ENCODE peak calls at places on chromosomes 7 and 10, in four cellular contexts. W, D, K and T are unnamed samples.

GRCh38 chr7:25805027-25805687 is 346.8 kb upstream of the NFE2L3 start:
- DNase-seq in K (no peak), W (no peak), D (no peak), T (no peak)

GRCh38 chr10:27258838-27259532 is 18.4 kb upstream of the ACBD5 start:
- DNase-seq in D (no peak), K (no peak), W (peak; percentile 60), T (peak; percentile 72)

GRCh38 chr10:74640134-74640533 is 186.3 kb upstream of the KAT6B start:
- DNase-seq in W (peak; percentile 38), D (no peak), K (no peak), T (no peak)

GRCh38 chr10:33519130-33519860 is 184.8 kb upstream of the NRP1 start:
- DNase-seq in D (no peak), K (no peak), W (no peak), T (no peak)

GRCh38 chr7:40918701-40919271 is 784.0 kb downstream of the SUGCT start:
- DNase-seq in K (no peak), D (peak; percentile 73), W (no peak), T (no peak)

GRCh38 chr7:14950013-14950412 is 47.5 kb upstream of the DGKB start:
- DNase-seq in W (no peak), D (no peak), K (no peak), T (no peak)

GRCh38 chr10:99740261-99740660 is 8.2 kb downstream of the CUTC start:
- DNase-seq in D (no peak), K (no peak), W (no peak), T (no peak)

GRCh38 chr10:100969175-100970075 is at the start of gene SEMA4G:
- DNase-seq in D (no peak), K (peak; percentile 77), W (peak; percentile 84), T (peak; percentile 84)

GRCh38 chr7:125445901-125446300 is 516.3 kb upstream of the POT1 start:
- DNase-seq in K (no peak), D (no peak), W (no peak), T (no peak)

GRCh38 chr10:57664815-57665214 is 602.9 kb downstream of the IPMK start:
- DNase-seq in K (no peak), D (no peak), W (no peak), T (no peak)

GRCh38 chr7:132518102-132518838 is 58.0 kb downstream of the PLXNA4 start:
- DNase-seq in K (no peak), W (peak; percentile 72), D (no peak), T (no peak)

DNA sequence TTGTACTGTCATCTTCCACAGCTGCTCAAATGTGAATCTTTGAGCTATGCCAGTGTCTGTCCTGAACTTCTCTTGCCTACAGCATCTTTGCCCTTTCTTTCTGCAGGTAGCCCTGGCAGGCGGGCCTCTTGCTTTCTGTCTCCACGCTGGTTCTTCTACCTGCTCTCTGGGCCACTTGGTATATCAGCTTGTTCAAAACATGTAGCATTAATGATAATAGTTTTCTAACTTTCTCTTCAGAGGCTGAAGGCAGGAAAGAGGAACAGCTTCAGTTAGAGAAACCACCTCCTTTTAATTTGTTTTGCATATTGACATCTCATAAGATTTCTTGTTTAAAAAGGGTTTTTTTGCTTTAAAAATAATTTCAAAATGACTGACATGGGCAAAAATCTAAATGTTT is 923 bp upstream of the FGL2 start:
- DNase-seq in W (no peak), D (no peak), K (no peak), T (no peak)
- H3K27ac ChIP-seq in W (no peak overlapping the region), D (no peak overlapping the region), K (no peak overlapping the region), T (no peak overlapping the region)

DNA sequence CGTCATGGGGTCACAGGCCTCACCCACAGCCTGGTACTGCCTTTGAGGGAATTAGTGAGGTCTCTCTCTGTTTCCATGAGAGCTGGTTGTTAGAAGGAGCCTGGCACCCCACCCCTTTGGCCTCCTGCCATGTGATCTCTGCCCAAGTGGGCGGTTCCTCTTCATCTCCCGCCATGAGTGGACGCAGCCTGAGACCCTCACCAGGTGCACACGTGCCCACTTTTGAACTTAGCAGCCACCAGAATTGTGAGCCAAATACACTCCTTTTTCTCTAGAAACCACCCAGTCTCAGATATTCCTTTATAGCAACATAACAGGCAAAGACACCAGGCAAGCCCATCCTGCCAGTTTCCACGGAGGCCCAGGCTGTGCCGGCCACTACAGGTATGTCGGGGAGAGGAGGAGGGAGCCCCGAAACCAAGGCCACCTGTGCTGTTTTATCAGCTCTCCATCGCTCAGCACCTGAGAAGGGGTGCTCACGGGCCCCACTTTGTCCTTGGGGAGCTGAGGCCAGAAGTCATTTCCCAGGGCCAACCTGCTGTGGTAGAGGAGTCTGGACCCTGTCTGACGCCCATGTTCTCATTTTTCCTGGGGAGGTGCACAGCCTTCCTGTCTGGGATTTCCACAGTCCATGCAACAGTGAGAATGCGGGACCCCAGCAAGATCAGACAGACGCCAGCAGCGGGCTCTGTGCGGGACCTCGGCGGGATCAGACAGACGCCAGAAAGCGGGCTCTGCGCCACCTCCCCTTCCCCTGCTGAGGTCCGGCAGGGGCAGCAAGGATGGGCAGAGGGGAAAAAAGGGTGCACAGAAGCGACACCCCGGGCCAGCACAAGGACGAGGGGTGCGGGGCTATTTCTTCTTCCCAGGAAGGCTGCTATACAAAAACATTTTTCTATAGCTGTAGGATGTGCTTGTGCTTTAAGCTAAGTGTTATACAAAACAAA is 220.5 kb downstream of the ELFN1 start:
- DNase-seq in D (no peak), K (no peak), W (no peak), T (peak; percentile 53)
- H3K27ac ChIP-seq in D (no peak overlapping the region), K (no peak overlapping the region), W (no peak overlapping the region), T (no peak overlapping the region)

DNA sequence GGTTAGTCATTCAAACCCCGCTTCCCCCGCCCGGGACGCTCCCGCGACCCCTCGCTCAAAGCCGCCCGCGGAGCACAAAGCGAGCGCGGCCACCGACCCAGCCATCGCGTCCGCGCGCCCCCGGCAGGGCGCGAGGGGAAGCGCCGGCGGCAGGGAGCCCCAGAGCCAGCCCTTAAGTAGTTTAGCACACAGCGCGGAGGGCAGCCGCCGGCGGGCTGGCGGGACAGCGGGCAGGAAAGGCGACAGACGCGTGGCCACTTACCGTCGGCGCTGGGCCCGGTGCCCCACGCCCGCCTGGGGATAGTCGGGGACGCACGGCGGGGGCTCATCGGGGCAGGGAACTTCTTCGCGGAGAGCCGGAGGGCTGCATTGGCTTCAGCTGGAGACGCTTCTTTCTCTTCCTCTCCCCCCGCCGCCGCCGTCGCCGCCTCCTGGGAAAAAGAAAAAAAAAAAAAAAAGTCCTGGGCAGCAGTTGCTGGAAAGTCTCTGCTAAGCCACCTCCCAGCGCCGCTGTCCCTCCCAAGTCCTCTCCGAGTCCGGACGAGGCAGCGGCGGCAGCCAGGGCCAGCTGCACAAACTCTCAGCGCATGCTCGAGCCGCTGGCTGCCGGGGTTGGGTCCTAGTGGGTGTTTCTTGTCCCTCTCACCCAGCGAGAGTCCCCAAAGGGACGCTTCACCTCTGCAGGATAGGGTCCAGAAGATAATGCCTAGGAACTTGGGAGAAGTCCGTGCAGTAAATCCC is at the start of gene TSPAN12:
- DNase-seq in D (no peak), K (peak; percentile 93), W (peak; percentile 87), T (peak; percentile 96)
- H3K27ac ChIP-seq in D (no peak within 1 kb of the TSS), K (peak within 1 kb of the TSS; percentile 86), W (no peak within 1 kb of the TSS), T (peak within 1 kb of the TSS; percentile 93)

DNA sequence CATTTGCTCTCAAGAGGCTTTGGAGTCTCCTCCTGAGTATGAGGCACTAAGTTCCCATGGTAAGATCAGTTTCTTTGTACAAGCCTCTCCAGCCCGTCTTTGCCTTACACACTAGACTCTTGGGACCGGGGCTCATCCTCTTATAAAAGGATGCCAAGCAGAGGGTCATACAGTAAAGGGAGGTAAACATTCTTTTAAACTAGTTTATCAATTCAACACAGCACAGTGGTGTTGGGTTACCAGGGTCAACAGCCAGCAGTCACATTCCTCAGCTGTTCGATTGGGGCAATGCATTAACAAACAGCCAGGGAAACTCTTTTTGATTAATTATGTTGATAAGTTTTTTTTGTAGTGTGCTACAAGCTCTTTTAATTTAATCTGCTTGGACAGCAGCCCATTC is 37.8 kb downstream of the HHEX start:
- DNase-seq in K (no peak), D (no peak), W (no peak), T (no peak)
- H3K27ac ChIP-seq in K (no peak overlapping the region), D (no peak overlapping the region), W (no peak overlapping the region), T (no peak overlapping the region)

GRCh38 chr10:110655286-110655685 is 11.2 kb downstream of the RBM20 start:
- DNase-seq in W (no peak), D (no peak), K (no peak), T (no peak)
- H3K27ac ChIP-seq in W (no peak overlapping the region), D (no peak overlapping the region), K (no peak overlapping the region), T (no peak overlapping the region)

GRCh38 chr7:30849565-30849964 is 62.1 kb upstream of the AQP1 start:
- DNase-seq in D (no peak), K (no peak), W (no peak), T (no peak)
- H3K27ac ChIP-seq in D (no peak overlapping the region), K (no peak overlapping the region), W (no peak overlapping the region), T (no peak overlapping the region)

DNA sequence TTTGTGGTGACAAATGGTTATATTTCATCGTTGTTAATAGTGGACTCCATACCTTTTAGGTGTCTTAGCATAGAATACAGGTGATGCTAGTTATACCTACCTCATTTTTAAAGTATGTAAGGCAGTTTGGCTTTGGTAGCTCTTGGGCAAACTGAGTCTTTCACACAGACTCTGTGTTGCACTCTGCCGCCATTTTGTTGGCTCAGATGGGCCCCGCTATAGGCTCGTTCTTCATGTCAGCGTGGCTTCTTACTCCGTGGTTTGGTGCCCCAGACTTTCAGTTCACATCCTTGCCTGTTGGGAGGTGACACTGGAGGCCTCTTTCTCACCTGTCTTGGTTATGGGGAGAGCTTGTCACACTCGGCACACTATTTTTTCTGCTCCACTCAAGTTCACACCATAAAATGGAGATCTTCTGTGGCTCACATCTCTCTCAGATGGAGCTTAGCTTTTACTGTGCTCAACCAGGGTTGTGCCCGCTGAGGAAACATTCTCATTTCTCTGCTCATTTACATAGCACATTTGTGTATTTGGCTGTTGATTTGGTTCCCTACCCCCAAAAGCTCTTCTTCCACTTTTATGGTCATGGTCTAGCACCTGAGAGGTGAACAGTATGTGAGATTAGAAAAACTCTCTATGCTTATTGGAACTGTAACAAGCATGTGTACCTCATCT is 178.5 kb downstream of the ARID5B start:
- DNase-seq in W (no peak), K (no peak), D (no peak), T (no peak)
- H3K27ac ChIP-seq in W (no peak overlapping the region), K (no peak overlapping the region), D (no peak overlapping the region), T (no peak overlapping the region)

GRCh38 chr10:102435529-102436233 is 3.3 kb upstream of the CUEDC2 start:
- DNase-seq in D (no peak), W (peak; percentile 66), K (peak; percentile 85), T (no peak)

GRCh38 chr10:102436312-102436711 is 3.9 kb upstream of the CUEDC2 start:
- DNase-seq in K (no peak), D (no peak), W (no peak), T (no peak)

GRCh38 chr10:102434251-102434913 is 2.0 kb upstream of the CUEDC2 start:
- DNase-seq in D (no peak), W (no peak), K (no peak), T (peak; percentile 76)

GRCh38 chr10:102433619-102434046 is 1.3 kb upstream of the CUEDC2 start:
- DNase-seq in D (no peak), W (no peak), K (no peak), T (peak; percentile 65)

GRCh38 chr10:102435098-102435497 is 2.7 kb upstream of the CUEDC2 start:
- DNase-seq in K (no peak), W (no peak), D (no peak), T (no peak)
- H3K27ac ChIP-seq in K (peak overlapping the region; percentile 79), W (no peak overlapping the region), D (peak overlapping the region; percentile 21), T (no peak overlapping the region)

GRCh38 chr7:134761206-134761786 is 18.1 kb upstream of the CALD1 start:
- DNase-seq in K (no peak), W (no peak), D (no peak), T (no peak)
- H3K27ac ChIP-seq in K (no peak overlapping the region), W (no peak overlapping the region), D (no peak overlapping the region), T (no peak overlapping the region)